ENCODE peak calls at places on chromosomes 1 and 21, in seven cellular contexts. J, D, G, P, V, U and A are unnamed samples.

GRCh38 chr21:45556645-45557601 is 14.7 kb upstream of the SLC19A1 start:
- DNase-seq in J (no peak), D (no peak), G (peak), P (no peak), V (no peak), U (no peak), A (peak)

GRCh38 chr1:40310129-40310461 is 7.0 kb downstream of the COL9A2 start:
- DNase-seq in J (no peak), D (no peak), G (no peak), P (no peak), V (no peak), U (no peak), A (no peak)

GRCh38 chr1:208107817-208108608 is 136.2 kb downstream of the PLXNA2 start:
- DNase-seq in J (peak), D (no peak), G (no peak), P (no peak), V (peak), U (no peak), A (no peak)

GRCh38 chr1:3717715-3718601 is 34.3 kb upstream of the CCDC27 start:
- DNase-seq in J (no peak), D (no peak), G (no peak), P (no peak), V (no peak), U (no peak), A (no peak)

GRCh38 chr1:168260393-168260792 is 20.3 kb upstream of the TBX19 start:
- DNase-seq in J (no peak), D (no peak), G (no peak), P (no peak), V (no peak), U (no peak), A (no peak)

GRCh38 chr1:179104851-179105250 is 23.0 kb downstream of the TOR3A start:
- DNase-seq in J (no peak), D (no peak), G (no peak), P (no peak), V (no peak), U (no peak), A (no peak)

GRCh38 chr1:234612352-234613127 is 2.6 kb upstream of the IRF2BP2 start:
- DNase-seq in J (peak), D (peak), G (peak), P (peak), V (peak), U (peak), A (peak)

GRCh38 chr1:14282583-14283186 is 315.8 kb upstream of the KAZN start:
- DNase-seq in J (peak), D (no peak), G (no peak), P (no peak), V (peak), U (no peak), A (no peak)

DNA sequence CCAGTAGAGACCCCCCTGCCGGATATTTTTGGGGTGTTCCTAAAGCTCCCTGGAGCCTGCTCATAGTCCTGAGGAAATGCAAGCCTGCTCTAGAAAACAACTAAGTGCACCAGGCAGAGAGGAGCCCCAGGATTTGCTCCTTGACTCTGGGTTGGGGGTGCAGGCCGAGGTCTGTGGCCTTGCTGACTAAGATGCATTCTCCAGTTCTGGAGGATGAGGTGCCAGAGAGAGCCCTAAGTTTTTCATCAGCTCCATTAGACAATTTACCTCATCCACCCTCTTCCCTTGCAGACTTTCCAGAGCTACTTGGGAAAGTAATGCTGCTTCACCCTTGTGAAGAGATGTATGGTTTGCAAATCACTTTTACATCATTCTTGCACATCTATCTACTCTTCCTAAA is 9.1 kb downstream of the TUFT1 start:
- DNase-seq in J (peak), D (no peak), G (no peak), P (no peak), V (no peak), U (no peak), A (no peak)
- H3K4me3 ChIP-seq in J (no peak), D (no peak), G (no peak), P (no peak), V (no peak), U (no peak), A (no peak)

DNA sequence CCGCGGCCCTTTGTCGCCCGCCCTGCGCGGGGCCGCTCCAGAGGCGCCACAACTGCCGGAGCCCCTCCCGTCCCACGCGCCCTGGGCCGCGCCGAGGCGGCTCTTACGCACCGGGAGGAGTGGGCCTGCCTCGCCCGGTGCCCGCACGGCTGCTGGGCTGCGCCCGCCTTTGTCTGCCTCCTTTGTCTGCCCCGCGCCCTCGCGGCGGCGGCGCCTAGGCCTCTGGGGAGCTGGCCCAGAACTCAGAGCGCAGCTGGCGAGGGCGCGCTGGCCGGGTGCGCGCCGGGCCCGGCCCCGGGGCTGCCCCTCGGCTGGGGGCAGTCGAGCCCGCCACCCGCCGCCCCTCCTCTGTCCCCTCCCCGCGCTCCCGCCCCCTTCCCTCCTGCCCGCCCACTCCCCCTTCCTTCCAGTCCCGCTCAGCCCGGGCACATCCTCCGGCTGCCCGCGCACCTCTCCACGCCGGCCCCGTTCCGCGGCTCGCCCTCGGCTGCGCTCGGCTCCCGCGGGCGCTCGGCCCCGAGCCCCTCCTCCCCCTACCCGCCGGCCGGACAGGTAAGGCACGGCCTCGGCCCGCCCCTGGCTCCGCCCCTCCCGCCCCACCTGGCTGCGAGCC is at the start of gene DRAXIN:
- DNase-seq in J (peak), D (no peak), G (no peak), P (no peak), V (no peak), U (no peak), A (no peak)
- H3K4me3 ChIP-seq in J (no peak), D (no peak), G (peak), P (peak), V (no peak), U (peak), A (peak)

DNA sequence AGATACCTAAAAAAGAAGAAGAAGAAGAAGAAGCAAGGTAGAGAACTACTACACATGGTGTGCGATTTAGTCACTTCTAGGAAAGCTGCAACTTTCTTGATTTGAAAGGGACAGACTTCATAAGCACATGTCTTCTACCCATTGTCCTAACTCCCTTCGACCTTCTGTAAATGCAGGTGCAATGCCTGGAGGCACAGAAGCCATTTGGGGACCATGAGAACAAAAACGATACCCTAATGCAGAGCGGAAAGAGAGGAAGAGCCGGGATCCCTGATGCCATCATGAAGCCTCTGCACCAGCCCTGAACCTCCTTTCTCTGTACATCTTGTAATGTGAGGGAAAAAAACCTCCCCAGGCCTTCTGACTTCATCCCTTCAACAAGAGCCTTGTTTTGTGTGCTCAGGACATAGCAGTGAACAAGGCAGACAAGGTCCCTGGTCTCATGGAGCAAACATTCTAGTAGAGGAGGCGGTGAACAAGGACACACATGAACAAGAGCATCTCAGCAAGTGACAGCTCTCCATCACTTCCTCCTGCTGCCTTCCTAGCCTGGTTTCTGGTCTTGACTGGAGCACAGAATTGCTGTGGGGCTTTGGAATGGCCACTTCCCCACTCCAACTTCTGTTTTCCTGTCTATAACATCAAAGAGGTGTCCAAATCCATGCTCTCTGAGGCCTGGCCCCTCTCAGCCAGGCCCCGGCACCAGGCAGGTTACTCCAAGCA is 5.5 kb upstream of the LAPTM5 start:
- DNase-seq in J (no peak), D (no peak), G (no peak), P (no peak), V (no peak), U (no peak), A (no peak)
- H3K4me3 ChIP-seq in J (no peak), D (no peak), G (no peak), P (no peak), V (no peak), U (no peak), A (no peak)

DNA sequence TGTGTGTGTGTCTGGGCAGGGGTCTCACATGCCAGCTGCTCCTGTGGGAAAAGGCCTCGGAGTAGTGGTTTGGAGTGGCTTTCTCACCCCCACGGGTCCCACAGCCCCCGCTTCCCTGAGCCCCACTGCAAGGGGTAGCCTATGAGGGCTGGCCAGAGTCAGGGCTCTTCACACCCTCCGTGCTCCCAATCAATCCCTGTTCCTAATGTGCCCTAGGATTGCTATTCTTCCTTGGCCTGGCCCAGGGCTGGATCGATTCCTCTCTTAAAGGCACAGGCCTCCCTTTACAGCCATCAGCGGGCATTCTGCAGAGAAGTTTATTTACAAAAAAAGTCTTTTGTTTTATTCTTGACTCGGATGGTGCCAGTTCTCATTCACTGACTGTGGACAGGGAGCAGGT is 19.3 kb upstream of the ACTL8 start:
- DNase-seq in J (no peak), D (no peak), G (no peak), P (no peak), V (no peak), U (no peak), A (no peak)
- H3K4me3 ChIP-seq in J (no peak), D (no peak), G (no peak), P (no peak), V (no peak), U (no peak), A (no peak)

GRCh38 chr1:165456114-165456513 is 11.2 kb upstream of the RXRG start:
- DNase-seq in J (no peak), D (no peak), G (no peak), P (no peak), V (no peak), U (no peak), A (no peak)

GRCh38 chr1:165456861-165457260 is 11.9 kb upstream of the RXRG start:
- DNase-seq in J (no peak), D (no peak), G (no peak), P (no peak), V (no peak), U (no peak), A (no peak)

GRCh38 chr1:165452336-165453130 is 7.6 kb upstream of the RXRG start:
- DNase-seq in J (no peak), D (no peak), G (no peak), P (peak), V (no peak), U (no peak), A (no peak)

GRCh38 chr1:165454211-165454610 is 9.3 kb upstream of the RXRG start:
- DNase-seq in J (no peak), D (no peak), G (no peak), P (no peak), V (no peak), U (no peak), A (no peak)

DNA sequence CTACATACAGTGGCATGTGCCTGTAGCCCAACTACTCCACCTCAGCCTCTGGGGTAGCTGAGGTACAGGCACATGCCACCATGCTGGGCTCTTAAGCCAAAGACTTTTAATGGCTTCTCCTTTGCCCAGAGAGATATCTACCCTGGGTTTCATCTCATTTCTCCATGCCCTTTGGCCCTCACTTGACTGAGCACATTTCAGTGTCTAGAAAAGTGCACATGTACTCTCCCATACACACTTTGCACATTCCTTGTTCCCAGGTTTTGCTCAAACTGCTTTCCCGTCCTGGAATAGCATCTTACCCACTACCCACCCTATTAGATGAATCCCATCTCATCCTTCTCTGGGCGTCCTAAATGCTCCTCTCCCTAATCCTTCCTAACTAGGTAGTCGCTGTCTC is 10.2 kb upstream of the RXRG start:
- DNase-seq in J (no peak), D (no peak), G (no peak), P (no peak), V (no peak), U (no peak), A (no peak)
- H3K4me3 ChIP-seq in J (no peak), D (no peak), G (no peak), P (no peak), V (no peak), U (no peak), A (no peak)

GRCh38 chr1:204304067-204304466 is 55.7 kb downstream of the PLEKHA6 start:
- DNase-seq in J (no peak), D (no peak), G (no peak), P (no peak), V (no peak), U (no peak), A (no peak)
- H3K4me3 ChIP-seq in J (no peak), D (no peak), G (no peak), P (no peak), V (no peak), U (no peak), A (no peak)